ENCODE peak calls at places on chromosome 17, in nine cellular contexts. One of them, this sample, is unnamed.

GRCh38 chr17:69743091-69743490 is 328.6 kb downstream of the MAP2K6 start:
- DNase-seq in suprapubic skin: no peak
- DNase-seq in uterus: no peak
- DNase-seq in esophagus muscularis mucosa: no peak
- DNase-seq in IMR-90: peak
- DNase-seq in tibial nerve: no peak
- DNase-seq in breast epithelium: no peak
- DNase-seq in sigmoid colon: no peak
- DNase-seq in A549: no peak
- DNase-seq in this sample: no peak

GRCh38 chr17:17907469-17907868 is 64.7 kb downstream of the TOM1L2 start:
- DNase-seq in breast epithelium: no peak
- DNase-seq in suprapubic skin: no peak
- DNase-seq in IMR-90: no peak
- DNase-seq in uterus: no peak
- DNase-seq in tibial nerve: no peak
- DNase-seq in A549: no peak
- DNase-seq in sigmoid colon: no peak
- DNase-seq in esophagus muscularis mucosa: no peak
- DNase-seq in this sample: no peak

GRCh38 chr17:11624968-11625367 is 26.7 kb downstream of the DNAH9 start:
- DNase-seq in sigmoid colon: no peak
- DNase-seq in IMR-90: no peak
- DNase-seq in esophagus muscularis mucosa: no peak
- DNase-seq in breast epithelium: no peak
- DNase-seq in uterus: no peak
- DNase-seq in tibial nerve: no peak
- DNase-seq in A549: no peak
- DNase-seq in suprapubic skin: no peak
- DNase-seq in this sample: no peak

GRCh38 chr17:28745052-28745776 is 1.4 kb downstream of the TRAF4 start:
- DNase-seq in breast epithelium: peak
- DNase-seq in sigmoid colon: peak
- DNase-seq in IMR-90: peak
- DNase-seq in uterus: peak
- DNase-seq in esophagus muscularis mucosa: no peak
- DNase-seq in A549: no peak
- DNase-seq in tibial nerve: peak
- DNase-seq in suprapubic skin: no peak
- DNase-seq in this sample: peak

GRCh38 chr17:32396343-32396742 is 46.4 kb downstream of the ZNF207 start:
- DNase-seq in sigmoid colon: no peak
- DNase-seq in tibial nerve: no peak
- DNase-seq in esophagus muscularis mucosa: no peak
- DNase-seq in suprapubic skin: no peak
- DNase-seq in A549: no peak
- DNase-seq in breast epithelium: no peak
- DNase-seq in uterus: no peak
- DNase-seq in IMR-90: no peak
- DNase-seq in this sample: no peak

GRCh38 chr17:82492647-82493516 is 26.6 kb upstream of the FOXK2 start:
- DNase-seq in breast epithelium: no peak
- DNase-seq in esophagus muscularis mucosa: no peak
- DNase-seq in A549: peak
- DNase-seq in uterus: no peak
- DNase-seq in tibial nerve: no peak
- DNase-seq in suprapubic skin: no peak
- DNase-seq in sigmoid colon: no peak
- DNase-seq in IMR-90: peak
- DNase-seq in this sample: no peak

GRCh38 chr17:40301315-40301714 is 7.7 kb upstream of the RARA start:
- DNase-seq in esophagus muscularis mucosa: no peak
- DNase-seq in A549: no peak
- DNase-seq in uterus: no peak
- DNase-seq in breast epithelium: no peak
- DNase-seq in suprapubic skin: peak
- DNase-seq in IMR-90: no peak
- DNase-seq in tibial nerve: no peak
- DNase-seq in sigmoid colon: no peak
- DNase-seq in this sample: peak

GRCh38 chr17:80959330-80960036 is 32.2 kb upstream of the CHMP6 start:
- DNase-seq in IMR-90: peak
- DNase-seq in esophagus muscularis mucosa: peak
- DNase-seq in tibial nerve: peak
- DNase-seq in sigmoid colon: peak
- DNase-seq in breast epithelium: peak
- DNase-seq in uterus: peak
- DNase-seq in A549: no peak
- DNase-seq in suprapubic skin: no peak
- DNase-seq in this sample: peak

GRCh38 chr17:11140028-11140427 is 101.0 kb upstream of the SHISA6 start:
- DNase-seq in tibial nerve: no peak
- DNase-seq in A549: no peak
- DNase-seq in IMR-90: no peak
- DNase-seq in esophagus muscularis mucosa: no peak
- DNase-seq in uterus: no peak
- DNase-seq in breast epithelium: no peak
- DNase-seq in suprapubic skin: no peak
- DNase-seq in sigmoid colon: no peak
- DNase-seq in this sample: peak

DNA sequence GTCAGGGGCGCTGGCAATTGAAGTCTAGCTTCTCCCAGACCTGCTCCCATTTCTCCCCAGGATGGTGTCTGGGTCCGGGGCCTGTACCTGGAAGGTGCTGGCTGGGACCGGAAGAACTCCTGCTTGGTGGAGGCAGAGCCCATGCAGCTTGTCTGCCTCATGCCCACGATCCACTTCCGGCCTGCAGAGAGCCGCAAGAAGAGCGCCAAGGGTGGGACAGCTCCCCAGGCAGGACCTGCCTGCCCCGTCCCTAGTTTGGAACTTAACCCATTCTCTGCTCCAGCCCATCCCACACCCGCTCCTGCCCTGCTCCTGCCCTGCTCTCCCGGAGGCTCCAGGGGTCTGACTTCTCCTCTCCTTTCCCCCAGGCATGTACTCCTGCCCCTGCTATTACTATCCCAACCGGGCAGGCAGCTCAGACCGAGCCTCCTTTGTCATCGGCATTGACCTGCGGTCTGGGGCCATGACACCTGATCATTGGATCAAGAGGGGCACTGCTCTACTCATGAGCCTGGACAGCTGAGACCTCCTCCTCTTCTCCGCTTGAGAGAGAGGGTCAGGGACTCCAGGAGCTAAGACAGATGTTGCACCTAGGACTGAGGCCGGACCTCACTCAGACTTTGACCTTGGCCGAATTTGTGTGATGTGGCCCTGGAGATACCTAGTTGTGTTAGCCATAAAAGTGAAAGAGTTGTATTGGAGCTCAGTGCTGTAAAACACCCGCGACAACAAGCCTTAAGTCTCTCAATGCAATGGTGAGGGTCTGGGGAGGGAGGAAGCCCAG is 814 bp upstream of the KDM6B start:
- DNase-seq in tibial nerve: no peak
- DNase-seq in sigmoid colon: peak
- DNase-seq in suprapubic skin: no peak
- DNase-seq in IMR-90: no peak
- DNase-seq in uterus: no peak
- DNase-seq in breast epithelium: peak
- DNase-seq in esophagus muscularis mucosa: no peak
- DNase-seq in A549: no peak
- DNase-seq in this sample: no peak
- TF ChIP-seq POLR2A in tibial nerve: no peak
- TF ChIP-seq POLR2A in sigmoid colon: no peak
- TF ChIP-seq POLR2A in suprapubic skin: no peak
- TF ChIP-seq POLR2A in IMR-90: no peak
- TF ChIP-seq POLR2A in uterus: no peak
- TF ChIP-seq POLR2A in breast epithelium: no peak
- TF ChIP-seq POLR2A in esophagus muscularis mucosa: no peak
- TF ChIP-seq POLR2A in A549: no peak
- TF ChIP-seq POLR2A in this sample: no peak

GRCh38 chr17:15233022-15233805 is 31.9 kb downstream of the PMP22 start:
- DNase-seq in esophagus muscularis mucosa: no peak
- DNase-seq in sigmoid colon: no peak
- DNase-seq in uterus: no peak
- DNase-seq in suprapubic skin: no peak
- DNase-seq in breast epithelium: no peak
- DNase-seq in IMR-90: peak
- DNase-seq in A549: peak
- DNase-seq in tibial nerve: no peak
- DNase-seq in this sample: no peak

GRCh38 chr17:15230866-15231265 is 34.3 kb downstream of the PMP22 start:
- DNase-seq in sigmoid colon: no peak
- DNase-seq in uterus: no peak
- DNase-seq in breast epithelium: no peak
- DNase-seq in tibial nerve: no peak
- DNase-seq in esophagus muscularis mucosa: no peak
- DNase-seq in IMR-90: no peak
- DNase-seq in A549: no peak
- DNase-seq in suprapubic skin: no peak
- DNase-seq in this sample: no peak

GRCh38 chr17:15233971-15234370 is 31.2 kb downstream of the PMP22 start:
- DNase-seq in breast epithelium: no peak
- DNase-seq in esophagus muscularis mucosa: no peak
- DNase-seq in IMR-90: no peak
- DNase-seq in tibial nerve: no peak
- DNase-seq in sigmoid colon: no peak
- DNase-seq in A549: no peak
- DNase-seq in suprapubic skin: no peak
- DNase-seq in uterus: no peak
- DNase-seq in this sample: no peak

GRCh38 chr17:15232517-15232915 is 32.6 kb downstream of the PMP22 start:
- DNase-seq in breast epithelium: no peak
- DNase-seq in sigmoid colon: no peak
- DNase-seq in esophagus muscularis mucosa: no peak
- DNase-seq in uterus: no peak
- DNase-seq in IMR-90: no peak
- DNase-seq in suprapubic skin: no peak
- DNase-seq in tibial nerve: no peak
- DNase-seq in A549: no peak
- DNase-seq in this sample: no peak

GRCh38 chr17:15231851-15232516 is 33.1 kb downstream of the PMP22 start:
- DNase-seq in suprapubic skin: no peak
- DNase-seq in IMR-90: no peak
- DNase-seq in uterus: no peak
- DNase-seq in sigmoid colon: no peak
- DNase-seq in esophagus muscularis mucosa: no peak
- DNase-seq in tibial nerve: no peak
- DNase-seq in A549: no peak
- DNase-seq in breast epithelium: no peak
- DNase-seq in this sample: no peak
- H3K27ac ChIP-seq in suprapubic skin: no peak
- H3K27ac ChIP-seq in IMR-90: no peak
- H3K27ac ChIP-seq in uterus: no peak
- H3K27ac ChIP-seq in sigmoid colon: peak
- H3K27ac ChIP-seq in esophagus muscularis mucosa: no peak
- H3K27ac ChIP-seq in tibial nerve: peak
- H3K27ac ChIP-seq in A549: no peak
- H3K27ac ChIP-seq in breast epithelium: no peak
- H3K27ac ChIP-seq in this sample: no peak

DNA sequence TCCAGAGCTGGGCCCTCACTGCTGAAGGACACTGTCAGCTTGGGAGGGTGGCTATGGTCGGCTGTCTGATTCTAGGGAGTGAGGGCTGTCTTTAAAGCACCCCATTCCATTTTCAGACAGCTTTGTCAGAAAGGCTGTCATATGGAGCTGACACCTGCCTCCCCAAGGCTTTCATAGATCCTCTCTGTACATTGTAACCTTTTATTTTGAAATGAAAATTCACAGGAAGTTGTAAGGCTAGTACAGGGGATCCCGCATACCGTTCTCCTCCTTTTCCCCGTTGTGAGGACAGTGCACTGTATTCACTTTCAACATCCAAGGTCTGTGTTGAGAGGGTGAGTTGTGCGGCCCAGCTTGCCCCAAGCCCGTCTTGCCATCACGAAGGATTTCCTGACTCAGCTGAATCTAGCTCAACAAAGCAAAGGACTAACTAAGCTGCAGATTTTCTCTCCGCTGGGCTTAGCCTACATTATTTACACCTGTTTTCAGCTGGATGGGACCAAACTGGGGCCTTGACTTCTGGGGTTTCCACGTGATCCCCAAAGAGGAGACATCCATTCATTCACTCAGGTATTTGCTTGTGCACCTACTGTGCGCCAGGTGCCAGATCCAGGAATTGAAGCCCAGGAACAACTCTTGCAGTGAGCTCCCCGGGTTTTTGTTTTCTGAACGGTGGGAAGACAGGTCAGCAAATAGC is 5.2 kb upstream of the TMEM235 start:
- DNase-seq in A549: no peak
- DNase-seq in uterus: no peak
- DNase-seq in sigmoid colon: no peak
- DNase-seq in esophagus muscularis mucosa: no peak
- DNase-seq in suprapubic skin: no peak
- DNase-seq in breast epithelium: no peak
- DNase-seq in tibial nerve: no peak
- DNase-seq in IMR-90: no peak
- DNase-seq in this sample: no peak
- TF ChIP-seq POLR2A in A549: no peak
- TF ChIP-seq POLR2A in uterus: no peak
- TF ChIP-seq POLR2A in sigmoid colon: no peak
- TF ChIP-seq POLR2A in esophagus muscularis mucosa: no peak
- TF ChIP-seq POLR2A in suprapubic skin: no peak
- TF ChIP-seq POLR2A in breast epithelium: no peak
- TF ChIP-seq POLR2A in tibial nerve: no peak
- TF ChIP-seq POLR2A in IMR-90: no peak
- TF ChIP-seq POLR2A in this sample: no peak

GRCh38 chr17:49409066-49409465 is 5.6 kb downstream of the PHB1 start:
- DNase-seq in esophagus muscularis mucosa: no peak
- DNase-seq in sigmoid colon: peak
- DNase-seq in breast epithelium: no peak
- DNase-seq in tibial nerve: no peak
- DNase-seq in A549: no peak
- DNase-seq in suprapubic skin: peak
- DNase-seq in uterus: no peak
- DNase-seq in IMR-90: no peak
- DNase-seq in this sample: no peak

GRCh38 chr17:49414271-49414621 is 436 bp downstream of the PHB1 start:
- DNase-seq in breast epithelium: no peak
- DNase-seq in tibial nerve: no peak
- DNase-seq in IMR-90: no peak
- DNase-seq in esophagus muscularis mucosa: no peak
- DNase-seq in A549: peak
- DNase-seq in suprapubic skin: peak
- DNase-seq in uterus: no peak
- DNase-seq in sigmoid colon: no peak
- DNase-seq in this sample: no peak

DNA sequence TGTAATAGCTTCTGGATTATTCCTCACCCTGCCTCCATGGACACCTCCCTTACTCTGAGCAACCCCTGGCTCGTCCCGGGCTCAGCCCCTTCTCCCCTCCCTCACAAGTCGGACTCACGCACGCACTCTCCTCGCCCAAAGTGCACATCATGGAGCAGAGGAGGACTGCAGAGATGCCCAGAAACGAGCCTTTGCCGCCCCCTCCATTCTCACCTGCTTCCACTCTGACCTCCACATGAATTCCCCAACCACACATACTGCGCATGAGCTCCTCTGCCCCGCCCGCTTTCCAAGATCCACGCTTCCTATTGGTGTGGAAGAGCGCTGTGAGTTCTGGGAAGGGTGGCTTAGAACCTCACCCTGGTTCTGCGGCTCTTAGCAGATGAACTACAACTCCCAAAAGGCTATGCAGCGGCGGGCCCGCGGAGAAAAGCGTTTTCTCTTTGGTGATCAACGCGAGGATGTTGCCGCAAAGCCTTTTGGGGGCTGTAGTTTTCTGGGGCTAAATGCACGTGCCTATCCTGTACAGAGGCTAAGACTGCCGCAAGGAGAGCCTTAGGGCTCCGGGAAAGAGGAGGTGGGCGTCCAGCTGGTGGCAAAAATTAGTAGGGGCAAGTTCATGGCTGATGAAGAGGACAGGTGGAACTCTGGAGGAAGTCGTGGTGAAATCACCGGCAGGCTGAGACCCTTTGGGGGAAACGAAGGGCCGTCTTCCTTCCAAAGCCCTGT is at the start of gene PHB1:
- DNase-seq in IMR-90: peak
- DNase-seq in A549: peak
- DNase-seq in tibial nerve: peak
- DNase-seq in sigmoid colon: peak
- DNase-seq in uterus: peak
- DNase-seq in breast epithelium: peak
- DNase-seq in esophagus muscularis mucosa: peak
- DNase-seq in suprapubic skin: peak
- DNase-seq in this sample: peak
- H3K27ac ChIP-seq in IMR-90: peak
- H3K27ac ChIP-seq in A549: peak
- H3K27ac ChIP-seq in tibial nerve: peak
- H3K27ac ChIP-seq in sigmoid colon: peak
- H3K27ac ChIP-seq in uterus: peak
- H3K27ac ChIP-seq in breast epithelium: peak
- H3K27ac ChIP-seq in esophagus muscularis mucosa: peak
- H3K27ac ChIP-seq in suprapubic skin: peak
- H3K27ac ChIP-seq in this sample: no peak